ENCODE peak calls at places on chromosomes 13 and 19, in nine cellular contexts. M is NCI-H2081; C is heart right ventricle; E is kidney epithelial cell; F is lower lobe of right lung; S is GM10248; H is NB4; X is CD8-positive, alpha-beta memory T cell; G is NAMALWA. K is an unnamed sample.

GRCh38 chr19:843180-843835 is 2.5 kb downstream of the PRTN3 start:
- DNase-seq in X (no peak), H (peak), F (peak), E (no peak), S (no peak), C (no peak), G (no peak), M (no peak), K (no peak)

GRCh38 chr13:109665781-109666249 is 120.6 kb downstream of the IRS2 start:
- DNase-seq in X (no peak), S (no peak), E (no peak), G (no peak), M (no peak), H (no peak), C (no peak), F (no peak), K (no peak)

GRCh38 chr19:42175952-42176648 is 41.4 kb downstream of the DEDD2 start:
- DNase-seq in C (no peak), S (no peak), G (no peak), M (peak), X (no peak), E (no peak), H (no peak), F (no peak), K (no peak)

GRCh38 chr13:106610511-106610910 is 42.6 kb upstream of the ARGLU1 start:
- DNase-seq in S (no peak), G (no peak), F (no peak), E (no peak), C (no peak), M (no peak), H (no peak), X (no peak), K (no peak)

GRCh38 chr19:50776131-50776530 is 5.9 kb downstream of the GPR32 start:
- DNase-seq in H (no peak), G (no peak), M (no peak), S (no peak), C (no peak), X (no peak), F (no peak), E (no peak), K (no peak)

GRCh38 chr19:39428309-39429112 is 7.2 kb downstream of the RPS16 start:
- DNase-seq in S (no peak), X (no peak), H (no peak), G (no peak), F (peak), M (no peak), C (peak), E (peak), K (no peak)

GRCh38 chr19:42606660-42607351 is 12.1 kb upstream of the CEACAM8 start:
- DNase-seq in C (no peak), G (peak), E (no peak), M (peak), F (peak), H (peak), X (peak), S (peak), K (peak)

GRCh38 chr13:67119481-67119883 is 110.7 kb downstream of the PCDH9 start:
- DNase-seq in C (no peak), M (no peak), S (no peak), F (no peak), X (no peak), G (no peak), E (peak), H (no peak), K (no peak)

GRCh38 chr19:11046608-11047354 is 42.5 kb upstream of the LDLR start:
- DNase-seq in C (no peak), H (no peak), E (no peak), G (peak), S (no peak), F (no peak), M (no peak), X (no peak), K (no peak)

GRCh38 chr13:93307166-93307565 is 80.6 kb downstream of the GPC6 start:
- DNase-seq in M (no peak), G (no peak), E (no peak), S (no peak), X (no peak), F (no peak), H (no peak), C (no peak), K (no peak)

GRCh38 chr19:5200844-5201243 is 139.8 kb downstream of the PTPRS start:
- DNase-seq in H (no peak), S (no peak), C (no peak), M (no peak), X (no peak), F (no peak), G (no peak), E (no peak), K (peak)

GRCh38 chr13:75326173-75327131 is 155.5 kb downstream of the TBC1D4 start:
- DNase-seq in E (no peak), H (no peak), X (peak), C (no peak), S (peak), F (no peak), M (no peak), G (peak), K (peak)

GRCh38 chr19:3458595-3459284 is 21.6 kb downstream of the SMIM24 start:
- DNase-seq in F (no peak), H (no peak), S (no peak), M (no peak), E (no peak), C (peak), G (no peak), X (no peak), K (no peak)

GRCh38 chr13:21683034-21683733 is 12.3 kb downstream of the FGF9 start:
- DNase-seq in E (peak), C (no peak), M (no peak), X (no peak), S (no peak), H (no peak), G (no peak), F (no peak), K (peak)